ENCODE peak calls at places on chromosomes 6 and 20, in seven cellular contexts. B is cardiac muscle cell; W is CD4-positive, alpha-beta memory T cell; J is tibial artery; E is psoas muscle; V is hepatocyte; P is lung. X is an unnamed sample.

GRCh38 chr20:15547109-15547508 is 1026.1 kb downstream of the KIF16B start:
- DNase-seq in B (no peak), W (no peak), J (no peak), E (no peak), V (no peak), P (no peak), X (no peak)

GRCh38 chr6:134288538-134289203 is 29.2 kb downstream of the SGK1 start:
- DNase-seq in B (no peak), W (peak; percentile 11), J (no peak), E (no peak), V (peak; percentile 15), P (no peak), X (no peak)

GRCh38 chr6:163405412-163406309 is 8.9 kb upstream of the QKI start:
- DNase-seq in B (peak; percentile 67), W (no peak), J (peak; percentile 85), E (peak; percentile 83), V (peak; percentile 30), P (peak; percentile 66), X (no peak)

GRCh38 chr6:135935951-135936601 is 84.6 kb downstream of the PDE7B start:
- DNase-seq in B (no peak), W (no peak), J (no peak), E (no peak), V (no peak), P (no peak), X (no peak)

GRCh38 chr20:58026361-58026760 is 202.1 kb downstream of the ANKRD60 start:
- DNase-seq in B (no peak), W (no peak), J (no peak), E (no peak), V (no peak), P (no peak), X (no peak)

GRCh38 chr6:159866286-159867247 is 24.2 kb upstream of the MAS1 start:
- DNase-seq in B (no peak), W (no peak), J (no peak), E (no peak), V (no peak), P (no peak), X (no peak)

GRCh38 chr6:138465007-138465645 is 34.2 kb downstream of the NHSL1 start:
- DNase-seq in B (no peak), W (no peak), J (no peak), E (no peak), V (peak; percentile 46), P (no peak), X (peak; percentile 79)

GRCh38 chr6:28353981-28354676 is 4.4 kb downstream of the ZKSCAN3 start:
- DNase-seq in B (no peak), W (no peak), J (no peak), E (peak; percentile 56), V (no peak), P (peak; percentile 68), X (no peak)

GRCh38 chr20:59031326-59032022 is 661 bp downstream of the ATP5F1E start:
- DNase-seq in B (no peak), W (peak; percentile 37), J (no peak), E (no peak), V (no peak), P (no peak), X (peak; percentile 19)

GRCh38 chr20:47392015-47392720 is 35.7 kb upstream of the ZMYND8 start:
- DNase-seq in B (no peak), W (no peak), J (no peak), E (no peak), V (no peak), P (peak; percentile 44), X (peak; percentile 97)

GRCh38 chr20:47397652-47398301 is 41.3 kb upstream of the ZMYND8 start:
- DNase-seq in B (no peak), W (no peak), J (no peak), E (no peak), V (no peak), P (no peak), X (no peak)

GRCh38 chr20:47392721-47393073 is 36.2 kb upstream of the ZMYND8 start:
- DNase-seq in B (no peak), W (no peak), J (no peak), E (no peak), V (no peak), P (no peak), X (no peak)

GRCh38 chr20:47400685-47401084 is 44.2 kb upstream of the ZMYND8 start:
- DNase-seq in B (no peak), W (no peak), J (no peak), E (no peak), V (no peak), P (no peak), X (no peak)

GRCh38 chr20:47396762-47397476 is 40.4 kb upstream of the ZMYND8 start:
- DNase-seq in B (no peak), W (no peak), J (no peak), E (no peak), V (no peak), P (no peak), X (no peak)
- H3K27ac ChIP-seq in B (no peak overlapping the region), W (no peak overlapping the region), J (no peak overlapping the region), E (peak overlapping the region; percentile 62), V (no peak overlapping the region), P (no peak overlapping the region), X (no peak overlapping the region)

DNA sequence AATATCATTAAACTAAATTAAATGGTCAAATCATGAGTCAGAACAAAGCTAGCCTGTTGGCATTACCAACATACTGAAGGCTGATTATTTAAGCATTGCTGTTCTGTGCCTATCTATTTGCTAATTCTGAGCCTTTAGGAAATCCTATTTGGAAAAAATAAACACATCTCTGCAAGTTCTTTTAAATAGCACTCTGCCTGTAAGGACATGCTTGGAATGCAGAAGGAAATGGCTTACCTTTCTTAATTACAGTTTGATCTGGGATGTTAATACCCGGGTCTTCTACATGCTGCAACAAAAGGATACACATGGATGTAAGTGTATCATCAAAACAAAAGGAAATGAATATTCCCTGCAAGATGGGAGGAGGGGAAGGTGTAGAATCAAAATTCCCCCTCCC is 8.3 kb downstream of the TFAP2A start:
- DNase-seq in B (no peak), W (no peak), J (no peak), E (no peak), V (no peak), P (no peak), X (no peak)
- H3K27me3 ChIP-seq in B (peaks cover 93% of the 10 kb centered on the region), W (peaks cover 10% of the 10 kb centered on the region), J (peaks cover 47% of the 10 kb centered on the region), E (peaks cover 11% of the 10 kb centered on the region), V (peaks cover 68% of the 10 kb centered on the region), P (peaks cover 4% of the 10 kb centered on the region), X (no peaks in the 10 kb centered on the region)

DNA sequence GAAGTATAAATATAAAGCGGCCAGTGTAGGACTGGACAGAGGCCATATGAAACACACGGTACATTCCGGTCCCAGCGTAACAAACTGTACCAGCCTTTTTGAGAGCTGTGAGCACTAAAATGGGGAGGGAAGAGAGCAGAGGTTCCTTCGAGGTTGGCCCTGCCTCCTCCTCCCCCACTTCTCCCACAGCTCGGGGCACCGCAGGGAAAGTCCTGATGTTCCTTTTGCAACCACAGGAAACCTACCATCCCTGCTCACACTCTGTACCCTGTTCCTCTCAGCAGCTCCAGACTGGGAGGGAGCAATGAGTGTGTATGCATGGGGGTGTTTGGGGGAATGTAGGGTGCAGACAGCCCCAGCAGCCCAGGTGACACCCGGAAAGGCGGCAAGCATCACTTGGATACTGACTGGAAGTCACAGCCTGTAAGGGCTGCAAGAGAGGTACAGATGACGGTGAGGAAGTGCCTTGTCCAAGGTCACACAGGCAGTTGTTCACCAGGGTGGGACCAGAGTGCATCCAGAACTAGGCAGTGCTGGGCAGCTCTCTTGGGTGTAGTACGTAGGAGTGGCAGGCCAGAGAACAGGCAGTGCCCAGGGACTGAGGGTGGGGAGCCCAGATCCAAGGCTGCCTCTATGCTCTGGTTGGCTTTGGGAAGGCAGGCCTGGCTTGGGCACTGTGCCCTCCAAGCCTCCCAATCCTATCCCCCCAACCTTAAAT is 11.0 kb upstream of the ARMC12 start:
- DNase-seq in B (no peak), W (peak; percentile 24), J (peak; percentile 96), E (peak; percentile 93), V (peak; percentile 54), P (peak; percentile 69), X (no peak)
- H3K27ac ChIP-seq in B (no peak overlapping the region), W (peak overlapping the region; percentile 69), J (peak overlapping the region; percentile 99), E (peak overlapping the region; percentile 99), V (peak overlapping the region; percentile 100), P (peak overlapping the region; percentile 99), X (peak overlapping the region; percentile 99)

GRCh38 chr20:38669688-38670087 is 54.6 kb upstream of the SLC32A1 start:
- DNase-seq in B (no peak), W (no peak), J (no peak), E (no peak), V (no peak), P (no peak), X (no peak)

GRCh38 chr20:38671701-38672292 is 52.5 kb upstream of the SLC32A1 start:
- DNase-seq in B (no peak), W (no peak), J (no peak), E (no peak), V (no peak), P (no peak), X (peak; percentile 25)

GRCh38 chr20:38670786-38671185 is 53.5 kb upstream of the SLC32A1 start:
- DNase-seq in B (no peak), W (no peak), J (no peak), E (no peak), V (no peak), P (no peak), X (peak; percentile 56)

GRCh38 chr20:38672504-38672903 is 51.8 kb upstream of the SLC32A1 start:
- DNase-seq in B (no peak), W (no peak), J (no peak), E (no peak), V (no peak), P (no peak), X (no peak)

DNA sequence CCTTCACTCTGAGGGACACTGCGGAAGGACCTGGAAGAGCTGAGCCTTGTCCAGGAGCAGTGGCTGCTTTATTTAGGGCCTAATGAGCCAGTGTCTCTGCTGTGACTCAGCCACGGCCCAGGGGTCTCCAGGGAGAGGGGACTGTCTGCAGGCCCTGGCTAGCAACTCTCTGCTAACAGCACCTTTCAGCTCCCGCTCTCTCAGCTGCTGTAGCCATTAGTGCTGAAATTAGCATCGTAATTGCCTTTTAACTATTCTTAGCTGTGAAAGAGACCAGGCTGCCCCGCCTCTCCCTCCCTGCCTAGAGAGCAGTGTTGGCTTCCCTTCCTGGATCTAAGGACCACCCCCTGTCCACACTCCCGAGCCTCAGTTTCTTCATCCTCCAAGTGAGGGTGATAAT is 53.1 kb upstream of the SLC32A1 start:
- DNase-seq in B (peak; percentile 54), W (no peak), J (no peak), E (no peak), V (no peak), P (no peak), X (peak; percentile 62)
- H3K27me3 ChIP-seq in B (peaks cover 6% of the 10 kb centered on the region), W (peaks cover 21% of the 10 kb centered on the region), J (peaks cover 83% of the 10 kb centered on the region), E (peaks cover 3% of the 10 kb centered on the region), V (peaks cover 25% of the 10 kb centered on the region), P (no peaks in the 10 kb centered on the region), X (peaks cover 27% of the 10 kb centered on the region)

GRCh38 chr20:54469293-54469692 is 6.1 kb upstream of the DOK5 start:
- DNase-seq in B (peak; percentile 57), W (no peak), J (no peak), E (no peak), V (no peak), P (no peak), X (no peak)
- H3K27ac ChIP-seq in B (peak overlapping the region; percentile 57), W (no peak overlapping the region), J (no peak overlapping the region), E (no peak overlapping the region), V (no peak overlapping the region), P (no peak overlapping the region), X (no peak overlapping the region)

X was measured in RWPE2.